ENCODE peak calls at places on chromosomes 11 and 22, in eight cellular contexts. One of them, this sample, is unnamed.

GRCh38 chr11:47587733-47588326 is 1.4 kb downstream of the FAM180B start:
- DNase-seq in GM10248: no peak
- DNase-seq in cardiac muscle cell: no peak
- DNase-seq in CD4-positive, alpha-beta T cell: no peak
- DNase-seq in lower lobe of right lung: peak
- DNase-seq in cardiac fibroblast: no peak
- DNase-seq in pancreas: no peak
- DNase-seq in RWPE1: no peak
- DNase-seq in this sample: no peak

GRCh38 chr22:30423296-30423958 is 2.1 kb upstream of the MTFP1 start:
- DNase-seq in cardiac fibroblast: no peak
- DNase-seq in cardiac muscle cell: peak
- DNase-seq in pancreas: no peak
- DNase-seq in RWPE1: peak
- DNase-seq in GM10248: no peak
- DNase-seq in lower lobe of right lung: peak
- DNase-seq in CD4-positive, alpha-beta T cell: no peak
- DNase-seq in this sample: peak

GRCh38 chr11:68677432-68677831 is 6.9 kb upstream of the GAL start:
- DNase-seq in RWPE1: peak
- DNase-seq in cardiac fibroblast: peak
- DNase-seq in GM10248: no peak
- DNase-seq in cardiac muscle cell: no peak
- DNase-seq in lower lobe of right lung: no peak
- DNase-seq in CD4-positive, alpha-beta T cell: no peak
- DNase-seq in pancreas: peak
- DNase-seq in this sample: no peak

GRCh38 chr11:128471138-128471661 is 116.2 kb downstream of the ETS1 start:
- DNase-seq in cardiac fibroblast: no peak
- DNase-seq in CD4-positive, alpha-beta T cell: no peak
- DNase-seq in lower lobe of right lung: no peak
- DNase-seq in GM10248: peak
- DNase-seq in RWPE1: no peak
- DNase-seq in pancreas: no peak
- DNase-seq in cardiac muscle cell: no peak
- DNase-seq in this sample: peak

GRCh38 chr11:121914508-121914907 is 201.5 kb downstream of the BLID start:
- DNase-seq in pancreas: no peak
- DNase-seq in cardiac muscle cell: no peak
- DNase-seq in GM10248: no peak
- DNase-seq in cardiac fibroblast: no peak
- DNase-seq in RWPE1: no peak
- DNase-seq in CD4-positive, alpha-beta T cell: no peak
- DNase-seq in lower lobe of right lung: no peak
- DNase-seq in this sample: no peak

GRCh38 chr11:110468095-110468494 is 38.3 kb downstream of the FDX1 start:
- DNase-seq in pancreas: no peak
- DNase-seq in GM10248: no peak
- DNase-seq in lower lobe of right lung: no peak
- DNase-seq in cardiac muscle cell: no peak
- DNase-seq in RWPE1: no peak
- DNase-seq in CD4-positive, alpha-beta T cell: no peak
- DNase-seq in cardiac fibroblast: no peak
- DNase-seq in this sample: no peak

GRCh38 chr22:31923166-31923565 is 21.2 kb upstream of the YWHAH start:
- DNase-seq in cardiac fibroblast: peak
- DNase-seq in CD4-positive, alpha-beta T cell: no peak
- DNase-seq in RWPE1: no peak
- DNase-seq in cardiac muscle cell: no peak
- DNase-seq in pancreas: no peak
- DNase-seq in GM10248: no peak
- DNase-seq in lower lobe of right lung: no peak
- DNase-seq in this sample: no peak

GRCh38 chr22:45069925-45070324 is 60.1 kb upstream of the PHF21B start:
- DNase-seq in GM10248: no peak
- DNase-seq in cardiac muscle cell: no peak
- DNase-seq in pancreas: no peak
- DNase-seq in CD4-positive, alpha-beta T cell: no peak
- DNase-seq in cardiac fibroblast: no peak
- DNase-seq in lower lobe of right lung: no peak
- DNase-seq in RWPE1: peak
- DNase-seq in this sample: peak

GRCh38 chr11:115220881-115221280 is 283.3 kb downstream of the CADM1 start:
- DNase-seq in CD4-positive, alpha-beta T cell: no peak
- DNase-seq in RWPE1: no peak
- DNase-seq in pancreas: no peak
- DNase-seq in cardiac fibroblast: no peak
- DNase-seq in GM10248: no peak
- DNase-seq in cardiac muscle cell: no peak
- DNase-seq in lower lobe of right lung: no peak
- DNase-seq in this sample: no peak

GRCh38 chr22:37279469-37279868 is 2.8 kb upstream of the CYTH4 start:
- DNase-seq in lower lobe of right lung: no peak
- DNase-seq in cardiac fibroblast: no peak
- DNase-seq in pancreas: no peak
- DNase-seq in cardiac muscle cell: no peak
- DNase-seq in GM10248: no peak
- DNase-seq in CD4-positive, alpha-beta T cell: no peak
- DNase-seq in RWPE1: no peak
- DNase-seq in this sample: no peak

GRCh38 chr11:67584205-67584880 is 731 bp downstream of the GSTP1 start:
- DNase-seq in RWPE1: peak
- DNase-seq in lower lobe of right lung: peak
- DNase-seq in CD4-positive, alpha-beta T cell: peak
- DNase-seq in pancreas: peak
- DNase-seq in cardiac muscle cell: peak
- DNase-seq in GM10248: peak
- DNase-seq in cardiac fibroblast: peak
- DNase-seq in this sample: peak

GRCh38 chr11:1564535-1565172 is 7.4 kb downstream of the DUSP8 start:
- DNase-seq in RWPE1: peak
- DNase-seq in lower lobe of right lung: no peak
- DNase-seq in GM10248: no peak
- DNase-seq in cardiac fibroblast: peak
- DNase-seq in pancreas: peak
- DNase-seq in cardiac muscle cell: peak
- DNase-seq in CD4-positive, alpha-beta T cell: no peak
- DNase-seq in this sample: no peak

GRCh38 chr11:63518548-63518947 is 12.7 kb downstream of the LGALS12 start:
- DNase-seq in pancreas: no peak
- DNase-seq in cardiac muscle cell: no peak
- DNase-seq in GM10248: no peak
- DNase-seq in RWPE1: no peak
- DNase-seq in cardiac fibroblast: peak
- DNase-seq in lower lobe of right lung: no peak
- DNase-seq in CD4-positive, alpha-beta T cell: no peak
- DNase-seq in this sample: no peak

GRCh38 chr22:45885941-45886395 is 91.0 kb downstream of the WNT7B start:
- DNase-seq in CD4-positive, alpha-beta T cell: no peak
- DNase-seq in cardiac muscle cell: no peak
- DNase-seq in GM10248: no peak
- DNase-seq in lower lobe of right lung: peak
- DNase-seq in RWPE1: no peak
- DNase-seq in pancreas: no peak
- DNase-seq in cardiac fibroblast: no peak
- DNase-seq in this sample: no peak

GRCh38 chr11:23353611-23354010 is 493.3 kb upstream of the CCDC179 start:
- DNase-seq in pancreas: no peak
- DNase-seq in lower lobe of right lung: no peak
- DNase-seq in cardiac fibroblast: no peak
- DNase-seq in CD4-positive, alpha-beta T cell: no peak
- DNase-seq in RWPE1: no peak
- DNase-seq in GM10248: no peak
- DNase-seq in cardiac muscle cell: no peak
- DNase-seq in this sample: no peak

GRCh38 chr22:38191746-38192474 is 9.9 kb upstream of the MAFF start:
- DNase-seq in lower lobe of right lung: no peak
- DNase-seq in cardiac muscle cell: no peak
- DNase-seq in cardiac fibroblast: no peak
- DNase-seq in pancreas: no peak
- DNase-seq in CD4-positive, alpha-beta T cell: no peak
- DNase-seq in GM10248: no peak
- DNase-seq in RWPE1: no peak
- DNase-seq in this sample: no peak

GRCh38 chr11:16924462-16924825 is 89.8 kb downstream of the PLEKHA7 start:
- DNase-seq in GM10248: peak
- DNase-seq in lower lobe of right lung: no peak
- DNase-seq in RWPE1: no peak
- DNase-seq in cardiac fibroblast: no peak
- DNase-seq in CD4-positive, alpha-beta T cell: no peak
- DNase-seq in cardiac muscle cell: no peak
- DNase-seq in pancreas: no peak
- DNase-seq in this sample: peak

GRCh38 chr11:79237111-79237510 is 203.7 kb downstream of the TENM4 start:
- DNase-seq in cardiac muscle cell: no peak
- DNase-seq in GM10248: no peak
- DNase-seq in lower lobe of right lung: no peak
- DNase-seq in cardiac fibroblast: no peak
- DNase-seq in pancreas: no peak
- DNase-seq in CD4-positive, alpha-beta T cell: no peak
- DNase-seq in RWPE1: no peak
- DNase-seq in this sample: no peak

GRCh38 chr11:46247664-46248063 is 29.8 kb upstream of the CREB3L1 start:
- DNase-seq in pancreas: peak
- DNase-seq in CD4-positive, alpha-beta T cell: no peak
- DNase-seq in GM10248: peak
- DNase-seq in lower lobe of right lung: no peak
- DNase-seq in cardiac fibroblast: no peak
- DNase-seq in cardiac muscle cell: peak
- DNase-seq in RWPE1: peak
- DNase-seq in this sample: peak

GRCh38 chr11:32960553-32961164 is 55.0 kb upstream of the DEPDC7 start:
- DNase-seq in lower lobe of right lung: no peak
- DNase-seq in pancreas: no peak
- DNase-seq in GM10248: peak
- DNase-seq in cardiac fibroblast: peak
- DNase-seq in CD4-positive, alpha-beta T cell: no peak
- DNase-seq in RWPE1: peak
- DNase-seq in cardiac muscle cell: peak
- DNase-seq in this sample: no peak

GRCh38 chr22:19707347-19708322 is 6.7 kb upstream of the SEPTIN5 start:
- DNase-seq in cardiac fibroblast: no peak
- DNase-seq in lower lobe of right lung: peak
- DNase-seq in CD4-positive, alpha-beta T cell: no peak
- DNase-seq in RWPE1: no peak
- DNase-seq in GM10248: peak
- DNase-seq in pancreas: no peak
- DNase-seq in cardiac muscle cell: no peak
- DNase-seq in this sample: no peak

GRCh38 chr11:126061707-126062678 is 673 bp downstream of the CDON start:
- DNase-seq in cardiac fibroblast: peak
- DNase-seq in GM10248: peak
- DNase-seq in CD4-positive, alpha-beta T cell: peak
- DNase-seq in pancreas: peak
- DNase-seq in cardiac muscle cell: peak
- DNase-seq in RWPE1: peak
- DNase-seq in lower lobe of right lung: no peak
- DNase-seq in this sample: peak
- TF ChIP-seq CTCF in cardiac fibroblast: peak
- TF ChIP-seq CTCF in GM10248: no peak
- TF ChIP-seq CTCF in CD4-positive, alpha-beta T cell: no peak
- TF ChIP-seq CTCF in pancreas: no peak
- TF ChIP-seq CTCF in cardiac muscle cell: peak
- TF ChIP-seq CTCF in RWPE1: peak
- TF ChIP-seq CTCF in lower lobe of right lung: peak
- TF ChIP-seq CTCF in this sample: no peak

DNA sequence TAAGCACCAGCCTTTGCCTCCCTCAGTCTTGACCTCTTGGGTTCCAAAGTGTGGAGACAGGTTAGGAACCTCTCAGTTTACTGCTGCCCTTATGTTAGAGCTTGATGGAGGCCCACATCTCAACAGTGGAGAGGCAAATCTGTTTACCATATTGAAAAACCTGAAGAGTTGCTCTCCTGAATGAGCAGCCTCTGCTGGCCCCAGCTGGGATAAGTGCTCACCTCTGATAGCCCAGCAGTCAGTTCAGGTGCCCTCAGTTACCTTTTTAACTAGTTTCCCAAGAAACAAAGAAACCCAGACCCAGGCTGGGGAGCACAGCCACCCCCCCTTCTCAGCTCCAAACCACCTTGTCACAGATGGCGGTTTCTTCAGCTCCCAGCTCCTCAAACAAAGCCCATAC is 57.1 kb downstream of the PPFIBP2 start:
- DNase-seq in lower lobe of right lung: no peak
- DNase-seq in RWPE1: no peak
- DNase-seq in CD4-positive, alpha-beta T cell: no peak
- DNase-seq in pancreas: no peak
- DNase-seq in cardiac fibroblast: no peak
- DNase-seq in cardiac muscle cell: no peak
- DNase-seq in GM10248: no peak
- DNase-seq in this sample: no peak
- TF ChIP-seq CTCF in lower lobe of right lung: no peak
- TF ChIP-seq CTCF in RWPE1: no peak
- TF ChIP-seq CTCF in CD4-positive, alpha-beta T cell: no peak
- TF ChIP-seq CTCF in pancreas: no peak
- TF ChIP-seq CTCF in cardiac fibroblast: no peak
- TF ChIP-seq CTCF in cardiac muscle cell: no peak
- TF ChIP-seq CTCF in GM10248: no peak
- TF ChIP-seq CTCF in this sample: no peak

DNA sequence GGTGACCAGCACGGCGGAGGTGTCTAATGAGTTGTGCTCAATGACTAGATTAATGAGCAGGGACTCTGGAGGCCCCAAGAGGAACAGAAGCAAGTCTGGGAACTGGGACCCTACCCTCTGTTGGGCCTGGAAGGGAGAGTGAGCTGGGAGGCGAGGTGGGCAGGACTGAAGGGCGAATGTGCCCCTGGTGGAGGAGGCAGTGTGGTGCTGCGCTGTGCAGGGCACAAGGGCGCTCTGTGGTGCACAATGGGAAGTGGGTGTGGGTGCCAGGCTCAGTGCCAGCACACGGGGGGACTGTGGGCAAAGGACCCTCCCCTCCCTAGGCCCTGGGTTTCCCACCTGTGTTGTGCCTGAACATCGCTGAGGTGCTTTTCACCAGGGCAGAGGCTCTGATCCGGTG is 57.5 kb upstream of the TTLL12 start:
- DNase-seq in RWPE1: no peak
- DNase-seq in lower lobe of right lung: no peak
- DNase-seq in cardiac muscle cell: no peak
- DNase-seq in CD4-positive, alpha-beta T cell: no peak
- DNase-seq in pancreas: no peak
- DNase-seq in GM10248: no peak
- DNase-seq in cardiac fibroblast: no peak
- DNase-seq in this sample: no peak
- TF ChIP-seq CTCF in RWPE1: no peak
- TF ChIP-seq CTCF in lower lobe of right lung: no peak
- TF ChIP-seq CTCF in cardiac muscle cell: no peak
- TF ChIP-seq CTCF in CD4-positive, alpha-beta T cell: no peak
- TF ChIP-seq CTCF in pancreas: no peak
- TF ChIP-seq CTCF in GM10248: no peak
- TF ChIP-seq CTCF in cardiac fibroblast: no peak
- TF ChIP-seq CTCF in this sample: no peak

DNA sequence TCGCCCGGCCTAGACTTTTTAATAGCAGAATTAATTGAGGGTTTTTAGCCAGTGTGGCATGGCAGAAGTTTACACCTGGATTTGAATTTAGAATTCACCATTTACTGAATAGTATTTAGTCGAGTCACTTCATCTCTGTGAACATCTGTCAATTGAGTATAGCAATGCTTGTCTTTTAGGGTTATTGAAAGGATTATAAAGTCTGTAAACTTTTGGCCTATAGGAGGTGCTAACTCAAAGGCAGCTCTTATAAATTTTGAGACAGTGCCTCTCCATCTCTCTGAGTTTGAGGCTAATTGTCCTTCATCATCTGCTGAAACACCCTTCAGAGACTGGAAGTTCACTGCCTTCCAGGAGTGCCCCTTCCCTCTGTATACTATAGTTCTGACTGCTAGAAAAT is 205.0 kb downstream of the NELL1 start:
- DNase-seq in CD4-positive, alpha-beta T cell: no peak
- DNase-seq in lower lobe of right lung: no peak
- DNase-seq in pancreas: no peak
- DNase-seq in cardiac fibroblast: no peak
- DNase-seq in GM10248: no peak
- DNase-seq in cardiac muscle cell: no peak
- DNase-seq in RWPE1: no peak
- DNase-seq in this sample: no peak
- TF ChIP-seq CTCF in CD4-positive, alpha-beta T cell: no peak
- TF ChIP-seq CTCF in lower lobe of right lung: no peak
- TF ChIP-seq CTCF in pancreas: no peak
- TF ChIP-seq CTCF in cardiac fibroblast: no peak
- TF ChIP-seq CTCF in GM10248: no peak
- TF ChIP-seq CTCF in cardiac muscle cell: no peak
- TF ChIP-seq CTCF in RWPE1: no peak
- TF ChIP-seq CTCF in this sample: no peak

This sample was measured in activated CD8-positive, alpha-beta T cell treated with anti-CD3 and anti-CD28 coated beads for 36 hours.